ENCODE peak calls at places on chromosome X, in seven cellular contexts. Y is AG09309; X is Right ventricle myocardium superior; N is lower leg skin; A is activated naive CD8-positive, alpha-beta T cell treated with anti-CD3 and anti-CD28 coated beads for 36 hours; Q is M059J; B is type B pancreatic cell. E is an unnamed sample.

GRCh38 chrX:130716822-130717405 is 186.1 kb downstream of the ENOX2 start:
- DNase-seq in Q (peak), A (no peak), B (no peak), Y (no peak), N (no peak), X (no peak), E (no peak)

GRCh38 chrX:153454901-153455550 is 9.2 kb upstream of the TREX2 start:
- DNase-seq in Y (no peak), B (no peak), Q (no peak), A (no peak), N (no peak), X (no peak), E (no peak)

GRCh38 chrX:63675716-63676115 is 109.3 kb downstream of the ARHGEF9 start:
- DNase-seq in N (no peak), A (no peak), B (no peak), Q (no peak), Y (no peak), X (no peak), E (no peak)

GRCh38 chrX:155070975-155071693 is at the start of the genes BRCC3, CMC4 and MTCP1:
- DNase-seq in B (peak), Y (peak), A (peak), Q (peak), X (peak), N (peak), E (peak)

GRCh38 chrX:138756234-138756633 is 44.7 kb upstream of the FGF13 start:
- DNase-seq in B (peak), N (no peak), Q (peak), Y (no peak), A (no peak), X (peak), E (peak)

GRCh38 chrX:17022205-17022604 is 75.7 kb downstream of the REPS2 start:
- DNase-seq in Q (peak), A (no peak), X (no peak), Y (peak), B (no peak), N (no peak), E (peak)

GRCh38 chrX:41737065-41737464 is 13.1 kb downstream of the GPR82 start:
- DNase-seq in Y (no peak), Q (no peak), B (no peak), X (no peak), A (peak), N (no peak), E (no peak)

GRCh38 chrX:119541188-119541587 is 24.0 kb downstream of the STEEP1 start:
- DNase-seq in Y (peak), N (no peak), Q (peak), A (no peak), B (no peak), X (no peak), E (peak)

GRCh38 chrX:130975947-130976346 is 72.9 kb upstream of the ENOX2 start:
- DNase-seq in A (peak), Y (peak), X (no peak), Q (peak), N (no peak), B (no peak), E (peak)

GRCh38 chrX:119398587-119398973 is 556 bp upstream of the SLC25A43 start:
- DNase-seq in A (no peak), B (no peak), Q (peak), Y (no peak), X (no peak), N (no peak), E (no peak)

GRCh38 chrX:53048169-53049126 is at the start of gene GPR173:
- DNase-seq in A (no peak), Y (peak), B (no peak), N (no peak), X (peak), Q (peak), E (no peak)

E was measured in renal cortical epithelial cell.